ENCODE peak calls at places on chromosome 18, in nine cellular contexts. G is CD8-positive, alpha-beta memory T cell; L is left ventricle myocardium inferior; Z is PC-3; J is lower lobe of right lung; X is psoas muscle; W is upper lobe of left lung; F is CD4-positive, CD25-positive, alpha-beta regulatory T cell; M is Peyer's patch. B is an unnamed sample.

GRCh38 chr18:32301976-32302743 is 112.3 kb downstream of the MEP1B start:
- DNase-seq in G (no peak), L (no peak), Z (peak; percentile 55), J (no peak), X (no peak), W (no peak), F (no peak), M (no peak), B (no peak)

GRCh38 chr18:27605107-27605834 is 420.2 kb upstream of the CHST9 start:
- DNase-seq in G (no peak), L (no peak), Z (peak; percentile 83), J (no peak), X (no peak), W (no peak), F (no peak), M (no peak), B (peak; percentile 52)

GRCh38 chr18:24590946-24591345 is 130.5 kb downstream of the HRH4 start:
- DNase-seq in G (no peak), L (no peak), Z (no peak), J (no peak), X (no peak), W (no peak), F (no peak), M (no peak), B (no peak)

GRCh38 chr18:41524674-41525470 is 430.2 kb upstream of the PIK3C3 start:
- DNase-seq in G (no peak), L (no peak), Z (no peak), J (no peak), X (no peak), W (no peak), F (no peak), M (no peak), B (peak; percentile 5)

GRCh38 chr18:63477972-63478371 is 1.2 kb downstream of the SERPINB5 start:
- DNase-seq in G (no peak), L (no peak), Z (peak; percentile 72), J (no peak), X (no peak), W (no peak), F (no peak), M (no peak), B (no peak)

GRCh38 chr18:11767935-11768334 is 78.9 kb downstream of the GNAL start:
- DNase-seq in G (no peak), L (no peak), Z (peak; percentile 91), J (no peak), X (no peak), W (no peak), F (no peak), M (no peak), B (no peak)

GRCh38 chr18:48023334-48024008 is 93.0 kb upstream of the SMAD2 start:
- DNase-seq in G (no peak), L (no peak), Z (peak; percentile 76), J (peak; percentile 36), X (peak; percentile 47), W (no peak), F (no peak), M (no peak), B (peak; percentile 66)

GRCh38 chr18:70418551-70419311 is 129.9 kb downstream of the SOCS6 start:
- DNase-seq in G (no peak), L (no peak), Z (no peak), J (no peak), X (no peak), W (no peak), F (no peak), M (no peak), B (no peak)

GRCh38 chr18:48134609-48135008 is 204.2 kb upstream of the SMAD2 start:
- DNase-seq in G (no peak), L (no peak), Z (no peak), J (no peak), X (no peak), W (no peak), F (no peak), M (no peak), B (no peak)

GRCh38 chr18:32420084-32420483 is 50.6 kb downstream of the GAREM1 start:
- DNase-seq in G (no peak), L (no peak), Z (no peak), J (no peak), X (no peak), W (no peak), F (no peak), M (no peak), B (no peak)

GRCh38 chr18:1797265-1797664 is 774.0 kb downstream of the METTL4 start:
- DNase-seq in G (no peak), L (no peak), Z (no peak), J (no peak), X (no peak), W (no peak), F (no peak), M (no peak), B (no peak)

GRCh38 chr18:362914-363295 is 95.1 kb upstream of the THOC1 start:
- DNase-seq in G (no peak), L (no peak), Z (no peak), J (no peak), X (no peak), W (no peak), F (no peak), M (no peak), B (no peak)

GRCh38 chr18:23924813-23925212 is 89.7 kb upstream of the TTC39C start:
- DNase-seq in G (no peak), L (no peak), Z (peak; percentile 34), J (no peak), X (no peak), W (no peak), F (no peak), M (no peak), B (no peak)

GRCh38 chr18:73043231-73044000 is 175.6 kb upstream of the NETO1 start:
- DNase-seq in G (no peak), L (no peak), Z (no peak), J (no peak), X (no peak), W (no peak), F (no peak), M (no peak), B (no peak)

GRCh38 chr18:7388752-7389151 is 157.9 kb downstream of the LRRC30 start:
- DNase-seq in G (no peak), L (no peak), Z (no peak), J (no peak), X (no peak), W (no peak), F (no peak), M (no peak), B (no peak)

GRCh38 chr18:75216926-75217303 is 6.3 kb downstream of the TSHZ1 start:
- DNase-seq in G (no peak), L (no peak), Z (no peak), J (no peak), X (no peak), W (no peak), F (no peak), M (no peak), B (no peak)
- H3K4me1 ChIP-seq in G (peaks cover 61% of the 10 kb centered on the region), L (peaks cover 100% of the 10 kb centered on the region), Z (peaks cover 21% of the 10 kb centered on the region), J (peaks cover 63% of the 10 kb centered on the region), X (peaks cover 92% of the 10 kb centered on the region), W (peaks cover 36% of the 10 kb centered on the region), F (peaks cover 34% of the 10 kb centered on the region), M (peaks cover 81% of the 10 kb centered on the region), B (peaks cover 5% of the 10 kb centered on the region)

GRCh38 chr18:37561986-37562385 is 3.6 kb downstream of the CELF4 start:
- DNase-seq in G (no peak), L (no peak), Z (no peak), J (no peak), X (no peak), W (no peak), F (no peak), M (no peak), B (no peak)
- H3K27me3 ChIP-seq in G (no peaks in the 10 kb centered on the region), L (peaks cover 92% of the 10 kb centered on the region), Z (peaks cover 16% of the 10 kb centered on the region), J (peaks cover 43% of the 10 kb centered on the region), X (peaks cover 3% of the 10 kb centered on the region), W (peaks cover 22% of the 10 kb centered on the region), F (peaks cover 5% of the 10 kb centered on the region), M (no peaks in the 10 kb centered on the region), B (no peaks in the 10 kb centered on the region)

GRCh38 chr18:62346327-62347090 is 21.4 kb downstream of the TNFRSF11A start:
- DNase-seq in G (no peak), L (no peak), Z (no peak), J (no peak), X (no peak), W (no peak), F (no peak), M (no peak), B (no peak)
- H3K4me1 ChIP-seq in G (no peaks in the 10 kb centered on the region), L (no peaks in the 10 kb centered on the region), Z (peaks cover under 1% of the 10 kb centered on the region), J (no peaks in the 10 kb centered on the region), X (no peaks in the 10 kb centered on the region), W (no peaks in the 10 kb centered on the region), F (no peaks in the 10 kb centered on the region), M (no peaks in the 10 kb centered on the region), B (no peaks in the 10 kb centered on the region)

DNA sequence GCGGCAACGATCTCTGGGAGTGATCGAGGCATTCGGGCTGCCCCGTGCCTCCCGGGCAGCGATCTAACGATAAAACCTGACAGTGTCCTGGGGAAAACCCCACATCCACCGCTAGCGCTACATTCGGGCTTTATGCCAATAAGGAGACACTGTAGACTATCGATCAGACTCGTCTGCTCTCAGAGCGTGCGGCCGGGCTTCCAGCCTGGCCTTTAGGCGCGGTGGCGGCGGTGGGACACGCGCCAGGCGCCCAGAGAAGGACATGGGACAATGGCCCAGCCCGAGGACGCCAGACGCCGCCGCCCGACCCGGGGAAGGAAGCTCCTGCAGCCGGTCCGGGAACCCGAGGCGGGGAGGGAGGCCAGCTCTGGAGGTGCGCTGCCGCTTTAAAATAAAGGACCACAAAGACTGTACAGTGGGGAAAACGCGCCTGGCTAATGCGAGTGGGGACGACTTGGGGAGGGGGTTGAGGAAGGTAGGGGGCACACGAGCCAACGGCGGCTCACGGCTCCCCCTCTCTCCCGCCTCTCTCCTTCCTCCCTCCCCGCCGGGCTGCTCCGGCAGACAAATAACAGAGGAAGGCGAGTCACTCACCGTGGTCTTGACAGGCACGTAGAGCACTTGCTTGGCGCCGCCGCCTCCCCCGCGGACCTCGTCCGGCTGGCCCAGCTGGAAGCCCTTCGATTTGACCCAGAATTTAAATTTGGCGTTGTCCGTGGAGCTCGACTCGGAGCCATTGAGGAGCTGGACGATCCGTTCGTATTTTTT is 2.1 kb downstream of the NOL4 start:
- DNase-seq in G (no peak), L (peak; percentile 16), Z (peak; percentile 9), J (peak; percentile 47), X (peak; percentile 21), W (peak; percentile 85), F (no peak), M (no peak), B (no peak)
- H3K27me3 ChIP-seq in G (no peaks in the 10 kb centered on the region), L (peaks cover 95% of the 10 kb centered on the region), Z (peaks cover 41% of the 10 kb centered on the region), J (peaks cover 52% of the 10 kb centered on the region), X (no peaks in the 10 kb centered on the region), W (peaks cover 20% of the 10 kb centered on the region), F (peaks cover 5% of the 10 kb centered on the region), M (peaks cover 5% of the 10 kb centered on the region), B (peaks cover 7% of the 10 kb centered on the region)